ENCODE peak calls at places on chromosomes 5 and 9, in eight cellular contexts. X is NCI-H1930; V is activated T-helper 9 cell treated with anti-CD3 and anti-CD28 coated beads, Interleukin-2, amount 50 U/mL, for 16 hours; O is heart right ventricle; E is endothelial cell; G is KBM-7; K is GM10248; T is EH. P is an unnamed sample.

GRCh38 chr5:1167728-1168709 is 33.4 kb upstream of the SLC6A19 start:
- DNase-seq in V (peak), O (peak), X (peak), K (peak), G (peak), E (peak), T (peak), P (peak)

GRCh38 chr9:125511780-125512179 is 195.2 kb downstream of the MAPKAP1 start:
- DNase-seq in X (no peak), T (peak), E (no peak), G (no peak), V (no peak), O (no peak), K (no peak), P (no peak)

GRCh38 chr5:32311404-32312193 is 1.1 kb downstream of the MTMR12 start:
- DNase-seq in V (no peak), O (no peak), X (no peak), E (no peak), G (no peak), K (no peak), T (no peak), P (no peak)

GRCh38 chr5:65790371-65791163 is 68.6 kb downstream of the NLN start:
- DNase-seq in O (no peak), K (no peak), V (no peak), E (no peak), X (no peak), G (peak), T (no peak), P (no peak)

GRCh38 chr5:141757402-141757801 is 75.4 kb upstream of the ARAP3 start:
- DNase-seq in E (peak), G (no peak), X (no peak), K (no peak), O (peak), T (peak), V (no peak), P (no peak)

GRCh38 chr9:137141976-137142936 is 3.3 kb downstream of the GRIN1 start:
- DNase-seq in K (no peak), X (no peak), G (no peak), T (no peak), E (no peak), O (no peak), V (no peak), P (no peak)

GRCh38 chr9:133729646-133730281 is 8.4 kb downstream of the SARDH start:
- DNase-seq in K (no peak), O (no peak), G (no peak), T (no peak), E (no peak), X (no peak), V (no peak), P (no peak)

GRCh38 chr5:79488058-79488457 is 25.9 kb downstream of the HOMER1 start:
- DNase-seq in O (no peak), X (no peak), T (no peak), V (no peak), G (no peak), E (no peak), K (no peak), P (no peak)

GRCh38 chr9:5719546-5719945 is 90.6 kb downstream of the RIC1 start:
- DNase-seq in G (no peak), K (no peak), O (no peak), E (no peak), X (no peak), T (peak), V (no peak), P (no peak)

GRCh38 chr5:150700298-150700599 is 613 bp downstream of the RBM22 start:
- DNase-seq in E (no peak), T (no peak), G (no peak), V (no peak), O (no peak), X (no peak), K (no peak), P (no peak)

GRCh38 chr9:136664000-136664798 is 1.5 kb downstream of the EGFL7 start:
- DNase-seq in E (no peak), K (no peak), T (no peak), V (no peak), X (no peak), O (no peak), G (no peak), P (no peak)